ENCODE peak calls at places on chromosome 16, in six cellular contexts. T is iris pigment epithelial cell, P is OCI-LY7, H is T-helper 2 cell, F is IMR-90, L is GM23248. N is an unnamed sample.

GRCh38 chr16:57998484-57998883 is 2.0 kb downstream of the ZNF319 start:
- DNase-seq in T (peak; percentile 78), P (no peak), H (peak; percentile 70), F (no peak), L (peak; percentile 40), N (peak; percentile 56)

GRCh38 chr16:86193528-86194193 is 294.7 kb downstream of the IRF8 start:
- DNase-seq in T (no peak), P (no peak), H (no peak), F (no peak), L (no peak), N (no peak)

GRCh38 chr16:4904942-4905615 is 31.9 kb downstream of the PPL start:
- DNase-seq in T (no peak), P (no peak), H (no peak), F (no peak), L (no peak), N (no peak)

GRCh38 chr16:19436540-19436939 is 18.9 kb downstream of the TMC5 start:
- DNase-seq in T (no peak), P (no peak), H (no peak), F (no peak), L (no peak), N (no peak)

GRCh38 chr16:3046506-3047386 is at the start of gene MMP25:
- DNase-seq in T (no peak), P (no peak), H (no peak), F (no peak), L (peak; percentile 17), N (no peak)

GRCh38 chr16:65950211-65950610 is 416.3 kb upstream of the CDH5 start:
- DNase-seq in T (peak; percentile 24), P (no peak), H (no peak), F (peak; percentile 15), L (peak; percentile 12), N (no peak)

GRCh38 chr16:47699090-47699489 is 238.0 kb downstream of the PHKB start:
- DNase-seq in T (no peak), P (no peak), H (no peak), F (no peak), L (no peak), N (no peak)

GRCh38 chr16:4682616-4683254 is 10.6 kb upstream of the NUDT16L1 start:
- DNase-seq in T (peak; percentile 31), P (no peak), H (no peak), F (peak; percentile 18), L (peak; percentile 30), N (peak; percentile 23)

N was measured in cardiac muscle cell.